ENCODE peak calls at places on chromosomes 16 and 17, in four cellular contexts. One of them, this sample, is unnamed.
A peak's percentile ranks its signal among the peaks of the same experiment; 100 is the strongest.

GRCh38 chr17:74116087-74116717 is 87.3 kb upstream of the RPL38 start:
- DNase-seq in prostate gland: no peak
- DNase-seq in neural progenitor cell: no peak
- DNase-seq in Peyer's patch: no peak
- DNase-seq in this sample: no peak

GRCh38 chr16:728890-729744 is 2.2 kb downstream of the HAGHL start:
- DNase-seq in Peyer's patch: no peak
- DNase-seq in neural progenitor cell: no peak
- DNase-seq in prostate gland: no peak
- DNase-seq in this sample: no peak

GRCh38 chr17:73725794-73726193 is 81.5 kb upstream of the SDK2 start:
- DNase-seq in prostate gland: no peak
- DNase-seq in neural progenitor cell: no peak
- DNase-seq in Peyer's patch: no peak
- DNase-seq in this sample: no peak

GRCh38 chr17:79007504-79008381 is 1.8 kb downstream of the CANT1 start:
- DNase-seq in prostate gland: no peak
- DNase-seq in Peyer's patch: no peak
- DNase-seq in neural progenitor cell: no peak
- DNase-seq in this sample: no peak

GRCh38 chr16:49701867-49702494 is 153.9 kb downstream of the ZNF423 start:
- DNase-seq in prostate gland: peak; percentile 26
- DNase-seq in neural progenitor cell: peak; percentile 90
- DNase-seq in Peyer's patch: peak; percentile 17
- DNase-seq in this sample: no peak

GRCh38 chr16:12262454-12263180 is 286.1 kb downstream of the SNX29 start:
- DNase-seq in neural progenitor cell: no peak
- DNase-seq in Peyer's patch: no peak
- DNase-seq in prostate gland: peak; percentile 77
- DNase-seq in this sample: no peak

GRCh38 chr16:66322174-66322573 is 44.3 kb upstream of the CDH5 start:
- DNase-seq in prostate gland: no peak
- DNase-seq in Peyer's patch: no peak
- DNase-seq in neural progenitor cell: no peak
- DNase-seq in this sample: no peak

GRCh38 chr16:68700120-68700519 is 37.0 kb upstream of the CDH1 start:
- DNase-seq in Peyer's patch: no peak
- DNase-seq in neural progenitor cell: no peak
- DNase-seq in prostate gland: no peak
- DNase-seq in this sample: no peak

GRCh38 chr17:43713494-43714162 is 45.0 kb downstream of the SOST start:
- DNase-seq in prostate gland: no peak
- DNase-seq in neural progenitor cell: peak; percentile 57
- DNase-seq in Peyer's patch: no peak
- DNase-seq in this sample: peak; percentile 6

GRCh38 chr17:61309857-61310256 is 89.8 kb upstream of the TBX2 start:
- DNase-seq in neural progenitor cell: no peak
- DNase-seq in prostate gland: no peak
- DNase-seq in Peyer's patch: no peak
- DNase-seq in this sample: no peak

GRCh38 chr17:82687375-82687861 is 11.1 kb downstream of the RAB40B start:
- DNase-seq in neural progenitor cell: no peak
- DNase-seq in prostate gland: peak; percentile 79
- DNase-seq in Peyer's patch: no peak
- DNase-seq in this sample: no peak

GRCh38 chr17:82687871-82688270 is 10.6 kb downstream of the RAB40B start:
- DNase-seq in prostate gland: no peak
- DNase-seq in neural progenitor cell: no peak
- DNase-seq in Peyer's patch: no peak
- DNase-seq in this sample: no peak

GRCh38 chr17:82685291-82685690 is 13.2 kb downstream of the RAB40B start:
- DNase-seq in neural progenitor cell: no peak
- DNase-seq in prostate gland: no peak
- DNase-seq in Peyer's patch: no peak
- DNase-seq in this sample: no peak

GRCh38 chr17:82684207-82684903 is 14.1 kb downstream of the RAB40B start:
- DNase-seq in neural progenitor cell: no peak
- DNase-seq in Peyer's patch: no peak
- DNase-seq in prostate gland: no peak
- DNase-seq in this sample: no peak

GRCh38 chr17:82686366-82687324 is 11.9 kb downstream of the RAB40B start:
- DNase-seq in neural progenitor cell: no peak
- DNase-seq in prostate gland: no peak
- DNase-seq in Peyer's patch: no peak
- DNase-seq in this sample: no peak
- H3K27ac ChIP-seq in neural progenitor cell: no peak overlapping the region
- H3K27ac ChIP-seq in prostate gland: peak overlapping the region; percentile 64
- H3K27ac ChIP-seq in Peyer's patch: no peak overlapping the region
- H3K27ac ChIP-seq in this sample: peak overlapping the region; percentile 96

GRCh38 chr17:17493249-17493985 is 2.8 kb downstream of the RASD1 start:
- DNase-seq in neural progenitor cell: peak; percentile 68
- DNase-seq in prostate gland: peak; percentile 60
- DNase-seq in Peyer's patch: no peak
- DNase-seq in this sample: no peak
- H3K27ac ChIP-seq in neural progenitor cell: peak overlapping the region; percentile 43
- H3K27ac ChIP-seq in prostate gland: peak overlapping the region; percentile 92
- H3K27ac ChIP-seq in Peyer's patch: no peak overlapping the region
- H3K27ac ChIP-seq in this sample: no peak overlapping the region

DNA sequence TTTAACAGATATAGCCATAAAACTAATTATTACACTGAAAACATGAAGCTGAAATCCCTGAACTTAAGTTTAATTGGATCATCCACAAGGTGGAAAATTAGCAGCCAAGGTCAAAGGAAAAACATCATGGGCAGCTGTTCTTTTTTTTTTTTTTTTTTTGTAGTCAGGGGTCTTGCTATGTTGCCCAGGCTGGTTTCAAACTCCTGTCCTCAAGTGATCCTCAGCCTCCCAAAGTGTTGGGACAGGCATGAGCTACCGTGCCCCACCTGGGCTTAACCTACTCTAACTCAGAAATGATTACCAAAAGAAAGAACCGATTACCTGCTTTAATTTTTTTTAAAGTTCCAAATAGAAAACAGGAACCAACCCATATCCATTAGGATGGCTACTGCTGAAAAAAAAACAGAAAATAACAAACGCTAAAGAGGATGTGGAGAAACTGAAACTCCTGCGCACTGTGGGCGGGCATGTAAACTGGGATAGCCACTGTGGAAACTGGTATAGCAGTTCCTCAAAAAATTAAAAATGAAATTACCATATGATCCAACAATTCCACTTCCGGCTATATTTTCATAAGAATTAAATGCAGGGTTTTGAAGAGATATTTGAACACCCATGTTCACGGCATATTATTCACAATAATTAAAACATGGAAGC is 8.6 kb downstream of the CMC2 start:
- DNase-seq in neural progenitor cell: no peak
- DNase-seq in prostate gland: no peak
- DNase-seq in Peyer's patch: no peak
- DNase-seq in this sample: no peak
- H3K27ac ChIP-seq in neural progenitor cell: no peak overlapping the region
- H3K27ac ChIP-seq in prostate gland: no peak overlapping the region
- H3K27ac ChIP-seq in Peyer's patch: peak overlapping the region; percentile 38
- H3K27ac ChIP-seq in this sample: no peak overlapping the region

GRCh38 chr17:32489320-32490100 is 2.7 kb downstream of the CDK5R1 start:
- DNase-seq in prostate gland: no peak
- DNase-seq in Peyer's patch: no peak
- DNase-seq in neural progenitor cell: no peak
- DNase-seq in this sample: no peak

GRCh38 chr17:32492648-32493289 is 6.0 kb downstream of the CDK5R1 start:
- DNase-seq in prostate gland: no peak
- DNase-seq in Peyer's patch: no peak
- DNase-seq in neural progenitor cell: no peak
- DNase-seq in this sample: no peak

GRCh38 chr17:32490101-32490482 is 3.3 kb downstream of the CDK5R1 start:
- DNase-seq in Peyer's patch: no peak
- DNase-seq in prostate gland: no peak
- DNase-seq in neural progenitor cell: no peak
- DNase-seq in this sample: no peak

GRCh38 chr17:32492281-32492623 is 5.5 kb downstream of the CDK5R1 start:
- DNase-seq in Peyer's patch: no peak
- DNase-seq in neural progenitor cell: no peak
- DNase-seq in prostate gland: no peak
- DNase-seq in this sample: no peak

DNA sequence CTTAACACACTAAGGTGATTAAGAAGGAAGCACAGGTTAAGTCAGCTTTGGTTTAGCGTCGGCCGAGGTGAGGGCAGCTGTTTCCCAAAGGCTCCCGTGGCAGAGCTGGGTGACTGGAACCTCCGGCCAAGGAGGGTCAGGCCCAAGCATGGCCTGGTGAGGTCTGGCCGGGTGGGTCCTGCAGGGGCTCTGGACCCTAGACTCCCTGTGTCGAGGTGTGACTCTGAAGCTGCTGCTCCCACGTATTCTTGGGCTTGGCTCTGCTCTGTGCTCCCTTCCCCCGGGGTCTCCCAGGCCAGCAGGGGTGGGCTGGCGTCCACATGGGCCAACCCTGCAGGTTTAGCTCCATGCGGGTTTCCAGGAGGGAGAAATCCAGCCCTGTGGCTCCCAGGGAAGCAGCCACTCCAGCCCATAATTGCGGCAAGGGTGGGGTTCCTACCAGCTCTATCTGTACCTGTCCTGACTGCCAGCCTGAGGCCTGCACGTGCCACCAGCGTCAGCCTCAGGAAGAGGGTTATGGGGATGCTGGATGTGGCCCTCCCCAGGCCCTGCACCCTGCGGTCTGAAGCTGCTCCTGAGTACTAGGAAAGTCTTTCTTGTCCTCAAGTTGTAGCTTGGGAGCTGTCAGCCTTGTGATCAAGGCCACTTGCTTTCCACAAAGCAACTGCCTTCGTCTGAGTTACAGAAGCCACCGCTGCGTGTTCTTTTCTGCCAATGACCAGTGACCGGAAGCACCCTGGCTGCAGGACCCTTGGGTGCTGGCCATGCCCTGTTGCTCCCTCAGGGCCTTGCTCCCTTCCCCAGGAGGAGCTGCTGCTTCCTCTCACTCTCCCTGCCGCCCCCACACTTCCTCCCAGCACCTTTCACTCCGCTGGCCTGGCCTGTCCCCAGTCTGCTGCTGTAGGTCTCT is 4.8 kb downstream of the CDK5R1 start:
- DNase-seq in prostate gland: no peak
- DNase-seq in Peyer's patch: peak; percentile 74
- DNase-seq in neural progenitor cell: no peak
- DNase-seq in this sample: no peak
- H3K27ac ChIP-seq in prostate gland: no peak overlapping the region
- H3K27ac ChIP-seq in Peyer's patch: peak overlapping the region; percentile 28
- H3K27ac ChIP-seq in neural progenitor cell: no peak overlapping the region
- H3K27ac ChIP-seq in this sample: peak overlapping the region; percentile 38

GRCh38 chr16:75402174-75402820 is 31.0 kb downstream of the CFDP1 start:
- DNase-seq in prostate gland: no peak
- DNase-seq in neural progenitor cell: no peak
- DNase-seq in Peyer's patch: no peak
- DNase-seq in this sample: no peak
- H3K27ac ChIP-seq in prostate gland: peak overlapping the region; percentile 10
- H3K27ac ChIP-seq in neural progenitor cell: no peak overlapping the region
- H3K27ac ChIP-seq in Peyer's patch: peak overlapping the region; percentile 47
- H3K27ac ChIP-seq in this sample: no peak overlapping the region

GRCh38 chr17:69480197-69480596 is 65.7 kb downstream of the MAP2K6 start:
- DNase-seq in prostate gland: peak; percentile 70
- DNase-seq in neural progenitor cell: no peak
- DNase-seq in Peyer's patch: no peak
- DNase-seq in this sample: no peak

GRCh38 chr17:69486779-69487637 is 72.5 kb downstream of the MAP2K6 start:
- DNase-seq in prostate gland: no peak
- DNase-seq in Peyer's patch: no peak
- DNase-seq in neural progenitor cell: no peak
- DNase-seq in this sample: no peak

GRCh38 chr17:69489303-69489702 is 74.8 kb downstream of the MAP2K6 start:
- DNase-seq in prostate gland: no peak
- DNase-seq in neural progenitor cell: no peak
- DNase-seq in Peyer's patch: no peak
- DNase-seq in this sample: no peak

GRCh38 chr17:69485126-69485724 is 70.7 kb downstream of the MAP2K6 start:
- DNase-seq in neural progenitor cell: no peak
- DNase-seq in Peyer's patch: no peak
- DNase-seq in prostate gland: no peak
- DNase-seq in this sample: no peak

DNA sequence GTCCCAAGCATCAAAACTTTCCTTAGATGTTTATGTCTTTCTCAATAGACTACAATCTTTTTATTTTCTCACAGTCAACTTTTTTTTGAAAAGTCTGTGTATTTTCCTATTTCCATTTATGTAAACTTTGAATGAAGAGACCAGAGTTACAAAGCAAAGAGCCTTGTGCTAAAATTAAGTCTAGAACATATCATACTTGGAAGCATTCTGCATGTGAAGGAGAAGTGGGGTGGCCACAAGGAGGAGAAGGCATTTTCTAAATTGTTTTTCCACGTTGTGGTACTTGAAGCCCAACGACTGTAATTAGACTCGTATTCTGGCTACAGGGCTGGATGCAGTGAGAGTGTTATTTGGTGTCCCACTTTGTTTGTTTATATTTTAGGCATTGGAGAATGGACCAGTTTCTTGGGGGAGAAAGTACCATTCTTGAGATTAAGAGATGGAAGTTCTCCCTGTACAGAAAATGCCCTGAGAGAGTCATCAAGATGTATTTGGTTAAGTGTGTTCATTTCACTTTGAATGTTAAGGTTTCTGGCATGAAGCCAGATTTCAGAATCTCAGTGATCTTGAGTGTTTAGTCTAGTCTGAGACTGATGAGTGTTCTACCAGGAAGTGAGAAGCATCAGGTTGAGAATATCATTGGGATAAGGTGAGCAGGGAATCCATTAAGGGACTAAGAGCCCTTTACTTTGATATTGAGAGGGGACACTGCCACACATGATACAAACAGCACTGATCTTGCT is 71.6 kb downstream of the MAP2K6 start:
- DNase-seq in neural progenitor cell: no peak
- DNase-seq in Peyer's patch: no peak
- DNase-seq in prostate gland: no peak
- DNase-seq in this sample: no peak
- H3K27ac ChIP-seq in neural progenitor cell: no peak overlapping the region
- H3K27ac ChIP-seq in Peyer's patch: no peak overlapping the region
- H3K27ac ChIP-seq in prostate gland: no peak overlapping the region
- H3K27ac ChIP-seq in this sample: no peak overlapping the region

GRCh38 chr17:32485261-32485955 is 1.4 kb upstream of the CDK5R1 start:
- DNase-seq in Peyer's patch: no peak
- DNase-seq in prostate gland: no peak
- DNase-seq in neural progenitor cell: no peak
- DNase-seq in this sample: no peak
- H3K27ac ChIP-seq in Peyer's patch: no peak overlapping the region
- H3K27ac ChIP-seq in prostate gland: no peak overlapping the region
- H3K27ac ChIP-seq in neural progenitor cell: no peak overlapping the region
- H3K27ac ChIP-seq in this sample: peak overlapping the region; percentile 96

This sample was measured in substantia nigra.